ENCODE peak calls at places on chromosomes 3 and 15, in four cellular contexts. N is H1, D is HepG2, E is GM12878. H is an unnamed sample.

GRCh38 chr3:125146601-125147490 is 65.7 kb downstream of the SLC12A8 start:
- DNase-seq in N (no peak), D (no peak), E (no peak), H (no peak)

GRCh38 chr15:53693729-53694533 is 65.5 kb downstream of the WDR72 start:
- DNase-seq in N (no peak), D (no peak), E (no peak), H (no peak)

GRCh38 chr3:118501152-118501551 is 533.5 kb downstream of the IGSF11 start:
- DNase-seq in N (peak; percentile 52), D (peak; percentile 28), E (no peak), H (peak; percentile 28)

GRCh38 chr3:186241910-186242821 is 119.9 kb downstream of the DGKG start:
- DNase-seq in N (peak; percentile 80), D (peak; percentile 92), E (no peak), H (peak; percentile 64)

GRCh38 chr15:39472661-39473657 is 107.9 kb upstream of the THBS1 start:
- DNase-seq in N (no peak), D (no peak), E (no peak), H (no peak)

GRCh38 chr3:71397046-71397445 is 186.5 kb downstream of the FOXP1 start:
- DNase-seq in N (no peak), D (peak; percentile 15), E (no peak), H (peak; percentile 27)

GRCh38 chr3:27380433-27381357 is 11.5 kb upstream of the NEK10 start:
- DNase-seq in N (no peak), D (no peak), E (no peak), H (no peak)

GRCh38 chr3:30226606-30227151 is 379.7 kb upstream of the TGFBR2 start:
- DNase-seq in N (no peak), D (no peak), E (no peak), H (no peak)

GRCh38 chr3:72679540-72680198 is 168.6 kb downstream of the SHQ1 start:
- DNase-seq in N (no peak), D (no peak), E (no peak), H (no peak)

GRCh38 chr3:73070675-73071575 is 9.5 kb downstream of the EBLN2 start:
- DNase-seq in N (no peak), D (peak; percentile 7), E (no peak), H (no peak)

GRCh38 chr3:134864644-134865043 is 69.6 kb downstream of the EPHB1 start:
- DNase-seq in N (no peak), D (no peak), E (no peak), H (no peak)
- TF ChIP-seq YY1 in N (no peak), D (no peak), E (no peak), H (no peak)

GRCh38 chr15:63371297-63371918 is 10.2 kb downstream of the CA12 start:
- DNase-seq in N (no peak), D (no peak), E (no peak), H (no peak)

GRCh38 chr15:63368503-63368902 is 13.1 kb downstream of the CA12 start:
- DNase-seq in N (no peak), D (no peak), E (no peak), H (no peak)

GRCh38 chr15:63370764-63371163 is 10.9 kb downstream of the CA12 start:
- DNase-seq in N (no peak), D (no peak), E (no peak), H (no peak)

GRCh38 chr15:63369296-63369695 is 12.3 kb downstream of the CA12 start:
- DNase-seq in N (no peak), D (no peak), E (no peak), H (no peak)

GRCh38 chr15:63369766-63370165 is 11.9 kb downstream of the CA12 start:
- DNase-seq in N (no peak), D (no peak), E (no peak), H (no peak)
- TF ChIP-seq SUZ12 in N (no peak), D (no peak), E (no peak), H (no peak)

GRCh38 chr3:4418156-4418555 is 48.9 kb downstream of the SUMF1 start:
- DNase-seq in N (no peak), D (no peak), E (no peak), H (no peak)

GRCh38 chr3:4419386-4419785 is 47.7 kb downstream of the SUMF1 start:
- DNase-seq in N (no peak), D (no peak), E (no peak), H (no peak)

GRCh38 chr3:4416427-4416826 is 50.6 kb downstream of the SUMF1 start:
- DNase-seq in N (no peak), D (no peak), E (no peak), H (no peak)

GRCh38 chr3:4416961-4417360 is 50.1 kb downstream of the SUMF1 start:
- DNase-seq in N (no peak), D (no peak), E (no peak), H (no peak)

GRCh38 chr3:4417449-4417848 is 49.6 kb downstream of the SUMF1 start:
- DNase-seq in N (no peak), D (no peak), E (no peak), H (no peak)
- H3K4me1 ChIP-seq in N (no peaks in the 10 kb centered on the region), D (peaks cover 10% of the 10 kb centered on the region), E (no peaks in the 10 kb centered on the region), H (no peaks in the 10 kb centered on the region)

DNA sequence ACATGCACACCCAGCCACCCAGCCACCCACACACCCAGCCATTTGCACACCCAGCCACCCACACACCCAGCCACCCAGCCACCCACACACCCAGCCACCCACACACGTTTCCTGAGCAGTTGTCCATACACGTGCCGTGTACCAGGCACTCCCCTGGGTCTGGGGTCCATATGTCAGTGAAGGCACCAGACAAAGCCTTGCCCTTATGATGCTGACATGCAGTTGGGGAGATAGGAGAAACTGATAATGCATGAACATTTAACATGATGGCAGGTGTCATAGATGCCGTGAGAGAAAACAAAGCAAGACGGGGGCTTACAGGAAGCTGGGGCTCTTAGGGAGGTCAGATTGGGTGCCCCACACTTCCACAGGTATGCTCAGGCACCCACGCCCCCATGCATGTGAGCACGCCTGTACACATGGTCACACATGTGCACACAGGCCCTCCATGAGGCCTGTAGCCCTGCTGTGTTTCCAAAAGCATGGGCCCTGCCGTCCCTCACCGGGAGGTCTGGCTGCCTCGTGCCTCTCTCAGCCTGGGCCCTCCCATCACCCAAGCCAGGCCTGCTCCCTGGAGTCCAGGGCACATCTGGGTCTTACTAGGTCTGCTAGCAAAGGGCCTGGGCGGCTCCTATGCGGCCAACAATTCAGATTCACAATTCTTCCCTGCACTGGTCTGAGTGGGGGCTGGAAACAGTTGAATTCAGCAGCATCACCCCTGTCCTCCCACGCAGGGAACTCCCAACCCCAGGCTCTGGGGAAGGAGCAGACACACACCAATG is 3.6 kb upstream of the DNAJB8 start:
- DNase-seq in N (no peak), D (no peak), E (no peak), H (no peak)
- TF ChIP-seq YY1 in N (no peak), D (no peak), E (no peak), H (no peak)

GRCh38 chr15:48354694-48355303 is 23.6 kb downstream of the DUT start:
- DNase-seq in N (no peak), D (peak; percentile 12), E (no peak), H (no peak)

GRCh38 chr15:48358229-48358641 is 27.0 kb downstream of the DUT start:
- DNase-seq in N (no peak), D (no peak), E (no peak), H (no peak)

GRCh38 chr15:48355377-48355776 is 24.1 kb downstream of the DUT start:
- DNase-seq in N (no peak), D (peak; percentile 54), E (no peak), H (no peak)

DNA sequence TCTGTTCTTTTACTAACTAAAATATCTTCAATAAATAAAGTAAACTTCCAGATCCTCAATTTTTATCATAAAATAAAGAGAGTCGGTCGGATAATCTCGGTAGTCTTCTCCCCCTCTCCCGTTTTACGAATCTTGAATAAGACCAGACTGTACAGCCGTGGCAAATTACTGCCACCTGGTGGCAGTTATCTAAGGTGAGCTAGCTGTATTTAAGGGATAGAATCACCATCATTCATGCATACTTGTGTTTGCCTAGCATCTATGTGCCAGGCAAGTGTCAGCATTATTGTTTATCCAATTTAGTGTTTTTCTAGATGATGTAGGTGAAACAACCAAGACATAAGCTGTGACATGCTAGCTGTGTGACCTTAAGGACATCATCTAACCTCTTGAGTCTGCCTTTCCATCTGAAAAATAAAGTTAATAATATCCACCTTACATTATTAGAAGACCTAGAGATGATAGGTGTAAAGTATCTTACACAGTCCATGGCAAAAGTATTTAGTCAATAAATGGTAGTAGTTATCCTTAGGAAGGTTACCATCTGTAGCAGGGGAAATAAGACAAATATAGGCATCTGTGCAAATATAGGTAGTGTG is 21.3 kb downstream of the DUT start:
- DNase-seq in N (no peak), D (peak; percentile 72), E (no peak), H (no peak)
- TF ChIP-seq SUZ12 in N (no peak), D (no peak), E (no peak), H (no peak)

GRCh38 chr3:99246010-99246654 is 344.6 kb upstream of the DCBLD2 start:
- DNase-seq in N (no peak), D (no peak), E (no peak), H (no peak)

GRCh38 chr3:99248913-99249312 is 347.4 kb upstream of the DCBLD2 start:
- DNase-seq in N (no peak), D (no peak), E (no peak), H (no peak)

GRCh38 chr3:99249627-99250026 is 348.1 kb upstream of the DCBLD2 start:
- DNase-seq in N (no peak), D (no peak), E (no peak), H (no peak)

GRCh38 chr3:99250272-99250671 is 348.8 kb upstream of the DCBLD2 start:
- DNase-seq in N (no peak), D (no peak), E (no peak), H (no peak)

DNA sequence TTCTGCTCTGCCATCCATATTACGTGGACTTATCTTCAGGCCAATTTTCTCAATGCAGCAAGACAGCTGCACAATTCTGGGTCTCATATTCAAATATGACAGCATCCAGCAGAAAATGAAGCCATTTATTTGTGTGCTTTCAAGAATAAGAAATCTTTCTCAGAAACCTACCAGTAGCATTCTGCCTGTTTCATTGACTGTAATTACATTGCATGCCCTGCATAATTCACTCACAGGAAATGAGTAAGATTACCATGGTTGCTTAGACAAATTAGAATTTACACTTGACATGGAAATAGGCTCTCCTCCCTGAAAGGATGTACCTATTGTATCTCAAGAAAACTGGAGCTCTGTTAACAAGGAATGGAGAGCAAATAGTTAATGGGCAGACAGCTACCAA is 346.6 kb upstream of the DCBLD2 start:
- DNase-seq in N (no peak), D (no peak), E (no peak), H (no peak)
- H3K4me1 ChIP-seq in N (no peaks in the 10 kb centered on the region), D (no peaks in the 10 kb centered on the region), E (no peaks in the 10 kb centered on the region), H (no peaks in the 10 kb centered on the region)

GRCh38 chr3:189588061-189588817 is 43.0 kb upstream of the TP63 start:
- DNase-seq in N (no peak), D (no peak), E (no peak), H (no peak)
- TF ChIP-seq YY1 in N (no peak), D (no peak), E (no peak), H (no peak)